ENCODE peak calls at places on chromosome 18, in ten cellular contexts. I is cardiac muscle cell; P is kidney; L is coronary artery; U is body of pancreas; R is ovary; J is PC-9; X is transverse colon; Y is CD8-positive, alpha-beta memory T cell; E is pancreas. D is an unnamed sample.

GRCh38 chr18:11175266-11175947 is 26.0 kb upstream of the PIEZO2 start:
- DNase-seq in J (no peak), X (no peak), I (no peak), P (no peak), U (no peak), E (no peak), Y (no peak), R (no peak), L (no peak), D (no peak)

GRCh38 chr18:63131944-63132818 is 187.4 kb downstream of the BCL2 start:
- DNase-seq in J (no peak), P (no peak), Y (no peak), E (no peak), R (no peak), I (no peak), L (no peak), X (peak), U (no peak), D (no peak)

GRCh38 chr18:6255121-6255742 is 159.5 kb downstream of the L3MBTL4 start:
- DNase-seq in P (no peak), L (no peak), I (peak), X (no peak), J (no peak), E (no peak), U (no peak), Y (no peak), R (no peak), D (no peak)

GRCh38 chr18:50307400-50307737 is 19.9 kb upstream of the CXXC1 start:
- DNase-seq in Y (no peak), J (no peak), U (no peak), L (no peak), P (no peak), X (no peak), I (no peak), E (no peak), R (no peak), D (no peak)

GRCh38 chr18:43662657-43663056 is 385.4 kb upstream of the SYT4 start:
- DNase-seq in I (peak), U (no peak), P (no peak), E (no peak), X (no peak), Y (no peak), L (no peak), J (no peak), R (no peak), D (no peak)

GRCh38 chr18:24727685-24728084 is 267.2 kb downstream of the HRH4 start:
- DNase-seq in L (no peak), P (no peak), R (no peak), J (no peak), E (no peak), X (no peak), U (no peak), Y (no peak), I (no peak), D (no peak)

GRCh38 chr18:77177009-77177408 is 44.4 kb upstream of the MBP start:
- DNase-seq in Y (no peak), R (no peak), I (no peak), E (no peak), U (no peak), X (no peak), J (no peak), L (no peak), P (no peak), D (no peak)

GRCh38 chr18:59729781-59730180 is 32.6 kb upstream of the CCBE1 start:
- DNase-seq in Y (no peak), J (peak), R (no peak), I (no peak), L (no peak), U (no peak), P (no peak), E (no peak), X (no peak), D (no peak)

GRCh38 chr18:43278401-43278800 is 1.1 kb upstream of the SYT4 start:
- DNase-seq in I (no peak), P (no peak), E (no peak), R (no peak), X (no peak), J (no peak), Y (no peak), U (no peak), L (no peak), D (no peak)

GRCh38 chr18:70280007-70280925 is 8.6 kb upstream of the SOCS6 start:
- DNase-seq in E (peak), U (peak), Y (no peak), L (no peak), I (no peak), J (peak), X (no peak), R (no peak), P (no peak), D (no peak)

GRCh38 chr18:26722582-26722931 is 142.9 kb downstream of the AQP4 start:
- DNase-seq in P (no peak), E (no peak), U (no peak), I (no peak), J (no peak), X (no peak), R (no peak), L (no peak), Y (no peak), D (no peak)

GRCh38 chr18:3305933-3306332 is 44.0 kb downstream of the MYL12B start:
- DNase-seq in X (no peak), E (no peak), J (no peak), L (no peak), U (no peak), P (no peak), I (no peak), R (peak), Y (no peak), D (peak)

GRCh38 chr18:59200787-59201186 is 19.2 kb upstream of the GRP start:
- DNase-seq in E (no peak), I (no peak), P (no peak), X (no peak), Y (no peak), J (no peak), L (no peak), U (no peak), R (no peak), D (no peak)

GRCh38 chr18:59419386-59419785 is 60.3 kb upstream of the LMAN1 start:
- DNase-seq in J (no peak), U (no peak), P (no peak), Y (no peak), X (no peak), I (no peak), L (no peak), E (no peak), R (no peak), D (no peak)

GRCh38 chr18:48419268-48420022 is 10.3 kb upstream of the ZBTB7C start:
- DNase-seq in E (no peak), Y (no peak), R (no peak), I (no peak), X (no peak), L (no peak), J (no peak), P (no peak), U (no peak), D (no peak)

GRCh38 chr18:44678725-44679055 is 2.0 kb upstream of the SETBP1 start:
- DNase-seq in X (no peak), I (no peak), E (no peak), Y (no peak), L (no peak), U (no peak), J (no peak), R (no peak), P (no peak), D (no peak)

GRCh38 chr18:1466035-1466434 is 561.4 kb downstream of the ADCYAP1 start:
- DNase-seq in I (no peak), J (no peak), P (no peak), U (no peak), R (no peak), X (no peak), Y (no peak), E (no peak), L (no peak), D (no peak)

GRCh38 chr18:25669741-25670140 is 317.8 kb upstream of the ZNF521 start:
- DNase-seq in R (no peak), L (no peak), I (no peak), J (no peak), U (no peak), P (no peak), Y (no peak), X (no peak), E (no peak), D (no peak)

GRCh38 chr18:79199691-79200374 is 130.6 kb downstream of the ATP9B start:
- DNase-seq in U (no peak), E (no peak), X (no peak), L (no peak), I (no peak), P (no peak), J (no peak), Y (no peak), R (no peak), D (no peak)

GRCh38 chr18:50128506-50129271 is 66.3 kb downstream of the MYO5B start:
- DNase-seq in E (peak), U (peak), J (no peak), X (peak), Y (no peak), L (no peak), I (peak), R (no peak), P (no peak), D (no peak)

GRCh38 chr18:49612515-49613033 is 50.7 kb downstream of the LIPG start:
- DNase-seq in R (no peak), I (no peak), U (no peak), P (no peak), J (no peak), E (no peak), Y (no peak), X (no peak), L (no peak), D (no peak)

GRCh38 chr18:12014091-12014490 is 32.8 kb downstream of the IMPA2 start:
- DNase-seq in R (no peak), E (no peak), X (no peak), I (no peak), J (no peak), Y (no peak), U (no peak), L (no peak), P (peak), D (no peak)

GRCh38 chr18:11909597-11910026 is 1.5 kb upstream of the MPPE1 start:
- DNase-seq in U (peak), E (no peak), P (no peak), L (no peak), R (no peak), Y (no peak), I (no peak), J (peak), X (no peak), D (no peak)

GRCh38 chr18:31819106-31819924 is 58.6 kb upstream of the SLC25A52 start:
- DNase-seq in R (no peak), J (peak), P (no peak), U (no peak), E (no peak), X (no peak), L (no peak), Y (no peak), I (peak), D (no peak)

GRCh38 chr18:29147944-29148343 is 971.0 kb upstream of the CDH2 start:
- DNase-seq in I (peak), U (no peak), P (no peak), J (no peak), Y (no peak), L (no peak), X (no peak), R (no peak), E (no peak), D (no peak)

GRCh38 chr18:73891572-73892421 is 255.8 kb downstream of the FBXO15 start:
- DNase-seq in J (no peak), L (no peak), U (no peak), R (no peak), E (no peak), I (no peak), X (no peak), P (no peak), Y (no peak), D (no peak)

GRCh38 chr18:10660485-10660884 is 134.7 kb downstream of the NAPG start:
- DNase-seq in P (peak), E (no peak), I (no peak), J (no peak), R (no peak), L (no peak), X (no peak), U (no peak), Y (no peak), D (no peak)

GRCh38 chr18:13270279-13270911 is 51.8 kb downstream of the LDLRAD4 start:
- DNase-seq in I (no peak), P (no peak), J (no peak), E (no peak), R (no peak), X (no peak), U (no peak), Y (no peak), L (no peak), D (no peak)
- H3K27ac ChIP-seq in I (peak), P (no peak), J (no peak), E (peak), R (no peak), X (peak), U (peak), Y (no peak), L (no peak), D (no peak)

GRCh38 chr18:22709288-22710060 is 223.7 kb upstream of the RBBP8 start:
- DNase-seq in R (no peak), L (no peak), E (no peak), P (no peak), I (no peak), Y (no peak), U (no peak), J (no peak), X (no peak), D (no peak)

GRCh38 chr18:22713511-22713910 is 219.6 kb upstream of the RBBP8 start:
- DNase-seq in J (no peak), X (no peak), U (no peak), I (peak), R (no peak), L (no peak), Y (no peak), P (no peak), E (no peak), D (no peak)

GRCh38 chr18:22711381-22711717 is 221.8 kb upstream of the RBBP8 start:
- DNase-seq in X (no peak), Y (no peak), E (no peak), J (peak), R (no peak), I (no peak), L (no peak), P (no peak), U (no peak), D (no peak)

GRCh38 chr18:22705328-22705727 is 227.8 kb upstream of the RBBP8 start:
- DNase-seq in X (no peak), P (no peak), Y (no peak), I (no peak), L (no peak), R (no peak), E (no peak), U (no peak), J (no peak), D (no peak)

GRCh38 chr18:22710628-22711380 is 222.3 kb upstream of the RBBP8 start:
- DNase-seq in L (no peak), J (no peak), P (peak), X (peak), U (peak), R (peak), Y (no peak), E (peak), I (peak), D (no peak)
- H3K27ac ChIP-seq in L (peak), J (peak), P (peak), X (peak), U (peak), R (peak), Y (no peak), E (peak), I (peak), D (no peak)

GRCh38 chr18:40048886-40049650 is 1906.0 kb upstream of the PIK3C3 start:
- DNase-seq in L (no peak), X (no peak), J (no peak), R (no peak), Y (no peak), P (no peak), U (no peak), I (no peak), E (no peak), D (no peak)

GRCh38 chr18:40046596-40046995 is 1908.4 kb upstream of the PIK3C3 start:
- DNase-seq in I (no peak), R (no peak), J (no peak), L (no peak), X (no peak), Y (no peak), U (no peak), P (no peak), E (no peak), D (peak)

GRCh38 chr18:40048253-40048652 is 1906.8 kb upstream of the PIK3C3 start:
- DNase-seq in J (no peak), L (no peak), I (no peak), U (no peak), X (no peak), Y (no peak), P (no peak), E (no peak), R (no peak), D (no peak)
- H3K27ac ChIP-seq in J (no peak), L (no peak), I (no peak), U (no peak), X (no peak), Y (no peak), P (no peak), E (no peak), R (no peak), D (no peak)

GRCh38 chr18:55501594-55502345 is 86.2 kb downstream of the TCF4 start:
- DNase-seq in R (no peak), U (no peak), I (no peak), X (no peak), L (no peak), P (no peak), J (no peak), Y (no peak), E (no peak), D (no peak)
- H3K27ac ChIP-seq in R (no peak), U (no peak), I (no peak), X (peak), L (peak), P (no peak), J (no peak), Y (no peak), E (no peak), D (no peak)

GRCh38 chr18:9577361-9577760 is 37.0 kb downstream of the PPP4R1 start:
- DNase-seq in X (no peak), E (no peak), R (no peak), J (no peak), I (no peak), U (no peak), Y (no peak), P (no peak), L (no peak), D (no peak)
- H3K27ac ChIP-seq in X (no peak), E (no peak), R (no peak), J (peak), I (no peak), U (no peak), Y (no peak), P (no peak), L (no peak), D (no peak)

DNA sequence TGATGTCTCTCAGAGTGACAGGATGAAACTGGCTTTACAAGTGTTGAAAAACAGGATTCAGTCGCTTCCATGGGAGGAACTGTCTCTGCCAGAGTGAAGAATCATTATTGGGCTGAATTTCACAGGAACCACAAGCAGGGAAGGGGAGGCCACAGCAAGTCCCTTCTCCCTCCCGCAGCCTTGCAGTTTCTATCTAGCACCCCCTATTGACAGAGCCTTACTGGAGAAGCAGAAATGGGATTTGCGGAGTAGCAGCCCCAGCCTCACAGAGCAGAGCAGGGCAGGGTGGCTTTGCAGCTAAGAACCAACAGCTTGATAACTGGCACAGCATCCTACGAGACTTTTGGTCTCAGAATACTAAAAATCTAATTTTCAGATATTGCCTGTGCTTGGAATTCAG is 33.3 kb upstream of the RMP24 start:
- DNase-seq in Y (no peak), L (no peak), I (peak), R (no peak), U (no peak), X (no peak), P (no peak), J (no peak), E (no peak), D (no peak)
- H3K27ac ChIP-seq in Y (no peak), L (no peak), I (no peak), R (no peak), U (no peak), X (no peak), P (no peak), J (no peak), E (no peak), D (no peak)

D was measured in CD4-positive, alpha-beta memory T cell.